ENCODE peak calls at places on chromosomes 12 and 14, in six cellular contexts. One of them, this sample, is unnamed.

GRCh38 chr12:108468149-108468968 is 46.7 kb upstream of the FICD start:
- DNase-seq in Peyer's patch: no peak
- DNase-seq in psoas muscle: no peak
- DNase-seq in CD8-positive, alpha-beta T cell: no peak
- DNase-seq in cardiac fibroblast: peak; percentile 43
- DNase-seq in fibroblast of mammary gland: peak; percentile 26
- DNase-seq in this sample: peak; percentile 55

GRCh38 chr12:121673013-121673441 is 3.6 kb upstream of the MORN3 start:
- DNase-seq in cardiac fibroblast: no peak
- DNase-seq in Peyer's patch: no peak
- DNase-seq in fibroblast of mammary gland: no peak
- DNase-seq in CD8-positive, alpha-beta T cell: peak; percentile 21
- DNase-seq in psoas muscle: peak; percentile 41
- DNase-seq in this sample: no peak

GRCh38 chr14:22231022-22231421 is 358.0 kb downstream of the DAD1 start:
- DNase-seq in fibroblast of mammary gland: no peak
- DNase-seq in psoas muscle: no peak
- DNase-seq in Peyer's patch: peak; percentile 43
- DNase-seq in CD8-positive, alpha-beta T cell: peak; percentile 35
- DNase-seq in cardiac fibroblast: no peak
- DNase-seq in this sample: no peak

GRCh38 chr12:100987552-100988277 is 193.1 kb downstream of the ANO4 start:
- DNase-seq in fibroblast of mammary gland: peak; percentile 83
- DNase-seq in Peyer's patch: no peak
- DNase-seq in psoas muscle: peak; percentile 11
- DNase-seq in CD8-positive, alpha-beta T cell: no peak
- DNase-seq in cardiac fibroblast: peak; percentile 58
- DNase-seq in this sample: peak; percentile 62

GRCh38 chr12:41917827-41918445 is 226.7 kb downstream of the GXYLT1 start:
- DNase-seq in fibroblast of mammary gland: no peak
- DNase-seq in Peyer's patch: no peak
- DNase-seq in cardiac fibroblast: no peak
- DNase-seq in psoas muscle: no peak
- DNase-seq in CD8-positive, alpha-beta T cell: no peak
- DNase-seq in this sample: peak; percentile 18

GRCh38 chr12:88509851-88510250 is 70.4 kb downstream of the KITLG start:
- DNase-seq in Peyer's patch: no peak
- DNase-seq in CD8-positive, alpha-beta T cell: no peak
- DNase-seq in psoas muscle: no peak
- DNase-seq in cardiac fibroblast: no peak
- DNase-seq in fibroblast of mammary gland: peak; percentile 47
- DNase-seq in this sample: no peak

GRCh38 chr12:75792687-75793086 is 238.9 kb downstream of the PHLDA1 start:
- DNase-seq in fibroblast of mammary gland: no peak
- DNase-seq in Peyer's patch: no peak
- DNase-seq in psoas muscle: no peak
- DNase-seq in cardiac fibroblast: no peak
- DNase-seq in CD8-positive, alpha-beta T cell: no peak
- DNase-seq in this sample: no peak

GRCh38 chr12:75974323-75975273 is 57.0 kb downstream of the PHLDA1 start:
- DNase-seq in CD8-positive, alpha-beta T cell: no peak
- DNase-seq in psoas muscle: no peak
- DNase-seq in fibroblast of mammary gland: no peak
- DNase-seq in cardiac fibroblast: no peak
- DNase-seq in Peyer's patch: no peak
- DNase-seq in this sample: no peak

GRCh38 chr12:125794401-125794800 is 729.2 kb downstream of the AACS start:
- DNase-seq in fibroblast of mammary gland: no peak
- DNase-seq in CD8-positive, alpha-beta T cell: no peak
- DNase-seq in cardiac fibroblast: peak; percentile 18
- DNase-seq in psoas muscle: no peak
- DNase-seq in Peyer's patch: no peak
- DNase-seq in this sample: no peak

GRCh38 chr12:28130625-28131598 is 59.3 kb upstream of the CCDC91 start:
- DNase-seq in psoas muscle: peak; percentile 22
- DNase-seq in CD8-positive, alpha-beta T cell: no peak
- DNase-seq in cardiac fibroblast: peak; percentile 100
- DNase-seq in fibroblast of mammary gland: peak; percentile 96
- DNase-seq in Peyer's patch: no peak
- DNase-seq in this sample: peak; percentile 100

GRCh38 chr12:21797539-21797938 is 23.0 kb upstream of the KCNJ8 start:
- DNase-seq in Peyer's patch: no peak
- DNase-seq in fibroblast of mammary gland: no peak
- DNase-seq in cardiac fibroblast: no peak
- DNase-seq in psoas muscle: no peak
- DNase-seq in CD8-positive, alpha-beta T cell: no peak
- DNase-seq in this sample: no peak

GRCh38 chr12:8860165-8860961 is 37.9 kb downstream of the A2ML1 start:
- DNase-seq in fibroblast of mammary gland: peak; percentile 66
- DNase-seq in cardiac fibroblast: peak; percentile 65
- DNase-seq in Peyer's patch: peak; percentile 22
- DNase-seq in psoas muscle: peak; percentile 35
- DNase-seq in CD8-positive, alpha-beta T cell: peak; percentile 28
- DNase-seq in this sample: peak; percentile 67

GRCh38 chr14:64465208-64465821 is at the start of gene AKAP5:
- DNase-seq in Peyer's patch: peak; percentile 60
- DNase-seq in cardiac fibroblast: no peak
- DNase-seq in psoas muscle: peak; percentile 41
- DNase-seq in fibroblast of mammary gland: no peak
- DNase-seq in CD8-positive, alpha-beta T cell: peak; percentile 60
- DNase-seq in this sample: no peak

GRCh38 chr12:45613306-45613705 is 116.2 kb upstream of the ARID2 start:
- DNase-seq in cardiac fibroblast: peak; percentile 49
- DNase-seq in Peyer's patch: no peak
- DNase-seq in fibroblast of mammary gland: peak; percentile 41
- DNase-seq in psoas muscle: no peak
- DNase-seq in CD8-positive, alpha-beta T cell: no peak
- DNase-seq in this sample: peak; percentile 34

GRCh38 chr12:116360579-116361403 is 83.3 kb upstream of the MED13L start:
- DNase-seq in cardiac fibroblast: no peak
- DNase-seq in psoas muscle: no peak
- DNase-seq in CD8-positive, alpha-beta T cell: no peak
- DNase-seq in fibroblast of mammary gland: no peak
- DNase-seq in Peyer's patch: peak; percentile 43
- DNase-seq in this sample: no peak

GRCh38 chr14:76872796-76873432 is 46.7 kb downstream of the LRRC74A start:
- DNase-seq in Peyer's patch: peak; percentile 57
- DNase-seq in cardiac fibroblast: peak; percentile 58
- DNase-seq in CD8-positive, alpha-beta T cell: peak; percentile 77
- DNase-seq in psoas muscle: peak; percentile 48
- DNase-seq in fibroblast of mammary gland: peak; percentile 44
- DNase-seq in this sample: peak; percentile 60

GRCh38 chr12:97404549-97404948 is 58.1 kb upstream of the RMST start:
- DNase-seq in Peyer's patch: no peak
- DNase-seq in cardiac fibroblast: peak; percentile 25
- DNase-seq in CD8-positive, alpha-beta T cell: no peak
- DNase-seq in fibroblast of mammary gland: peak; percentile 25
- DNase-seq in psoas muscle: no peak
- DNase-seq in this sample: peak; percentile 22

GRCh38 chr12:68507657-68508056 is 103.0 kb upstream of the RAP1B start:
- DNase-seq in fibroblast of mammary gland: no peak
- DNase-seq in CD8-positive, alpha-beta T cell: no peak
- DNase-seq in Peyer's patch: no peak
- DNase-seq in psoas muscle: no peak
- DNase-seq in cardiac fibroblast: no peak
- DNase-seq in this sample: no peak

GRCh38 chr14:89351364-89351957 is 65.6 kb downstream of the FOXN3 start:
- DNase-seq in cardiac fibroblast: peak; percentile 50
- DNase-seq in CD8-positive, alpha-beta T cell: peak; percentile 25
- DNase-seq in fibroblast of mammary gland: no peak
- DNase-seq in psoas muscle: no peak
- DNase-seq in Peyer's patch: peak; percentile 53
- DNase-seq in this sample: peak; percentile 55

GRCh38 chr14:89349196-89350008 is 67.6 kb downstream of the FOXN3 start:
- DNase-seq in fibroblast of mammary gland: no peak
- DNase-seq in psoas muscle: peak; percentile 66
- DNase-seq in cardiac fibroblast: peak; percentile 31
- DNase-seq in CD8-positive, alpha-beta T cell: no peak
- DNase-seq in Peyer's patch: no peak
- DNase-seq in this sample: peak; percentile 34

GRCh38 chr14:89348726-89349125 is 68.3 kb downstream of the FOXN3 start:
- DNase-seq in CD8-positive, alpha-beta T cell: no peak
- DNase-seq in fibroblast of mammary gland: peak; percentile 67
- DNase-seq in Peyer's patch: no peak
- DNase-seq in cardiac fibroblast: peak; percentile 68
- DNase-seq in psoas muscle: no peak
- DNase-seq in this sample: no peak

GRCh38 chr14:89352976-89353817 is 63.8 kb downstream of the FOXN3 start:
- DNase-seq in psoas muscle: no peak
- DNase-seq in cardiac fibroblast: no peak
- DNase-seq in Peyer's patch: no peak
- DNase-seq in CD8-positive, alpha-beta T cell: no peak
- DNase-seq in fibroblast of mammary gland: no peak
- DNase-seq in this sample: no peak

GRCh38 chr14:89351958-89352404 is 65.1 kb downstream of the FOXN3 start:
- DNase-seq in fibroblast of mammary gland: no peak
- DNase-seq in Peyer's patch: no peak
- DNase-seq in cardiac fibroblast: no peak
- DNase-seq in CD8-positive, alpha-beta T cell: no peak
- DNase-seq in psoas muscle: no peak
- DNase-seq in this sample: no peak
- H3K4me3 ChIP-seq in fibroblast of mammary gland: no peak overlapping the region
- H3K4me3 ChIP-seq in Peyer's patch: no peak overlapping the region
- H3K4me3 ChIP-seq in cardiac fibroblast: no peak overlapping the region
- H3K4me3 ChIP-seq in CD8-positive, alpha-beta T cell: no peak overlapping the region
- H3K4me3 ChIP-seq in psoas muscle: no peak overlapping the region
- H3K4me3 ChIP-seq in this sample: no peak overlapping the region

GRCh38 chr12:130054803-130055202 is 107.5 kb upstream of the FZD10 start:
- DNase-seq in fibroblast of mammary gland: no peak
- DNase-seq in Peyer's patch: no peak
- DNase-seq in psoas muscle: no peak
- DNase-seq in cardiac fibroblast: no peak
- DNase-seq in CD8-positive, alpha-beta T cell: no peak
- DNase-seq in this sample: no peak

GRCh38 chr12:130053641-130054040 is 108.6 kb upstream of the FZD10 start:
- DNase-seq in cardiac fibroblast: no peak
- DNase-seq in CD8-positive, alpha-beta T cell: no peak
- DNase-seq in fibroblast of mammary gland: no peak
- DNase-seq in Peyer's patch: no peak
- DNase-seq in psoas muscle: no peak
- DNase-seq in this sample: no peak

GRCh38 chr12:130049666-130050065 is 112.6 kb upstream of the FZD10 start:
- DNase-seq in CD8-positive, alpha-beta T cell: no peak
- DNase-seq in fibroblast of mammary gland: no peak
- DNase-seq in psoas muscle: no peak
- DNase-seq in cardiac fibroblast: no peak
- DNase-seq in Peyer's patch: no peak
- DNase-seq in this sample: no peak

GRCh38 chr12:130051900-130052299 is 110.4 kb upstream of the FZD10 start:
- DNase-seq in CD8-positive, alpha-beta T cell: no peak
- DNase-seq in psoas muscle: no peak
- DNase-seq in cardiac fibroblast: no peak
- DNase-seq in Peyer's patch: no peak
- DNase-seq in fibroblast of mammary gland: no peak
- DNase-seq in this sample: no peak
- TF ChIP-seq CTCF in CD8-positive, alpha-beta T cell: no peak
- TF ChIP-seq CTCF in psoas muscle: no peak
- TF ChIP-seq CTCF in cardiac fibroblast: no peak
- TF ChIP-seq CTCF in Peyer's patch: no peak
- TF ChIP-seq CTCF in fibroblast of mammary gland: no peak
- TF ChIP-seq CTCF in this sample: no peak

DNA sequence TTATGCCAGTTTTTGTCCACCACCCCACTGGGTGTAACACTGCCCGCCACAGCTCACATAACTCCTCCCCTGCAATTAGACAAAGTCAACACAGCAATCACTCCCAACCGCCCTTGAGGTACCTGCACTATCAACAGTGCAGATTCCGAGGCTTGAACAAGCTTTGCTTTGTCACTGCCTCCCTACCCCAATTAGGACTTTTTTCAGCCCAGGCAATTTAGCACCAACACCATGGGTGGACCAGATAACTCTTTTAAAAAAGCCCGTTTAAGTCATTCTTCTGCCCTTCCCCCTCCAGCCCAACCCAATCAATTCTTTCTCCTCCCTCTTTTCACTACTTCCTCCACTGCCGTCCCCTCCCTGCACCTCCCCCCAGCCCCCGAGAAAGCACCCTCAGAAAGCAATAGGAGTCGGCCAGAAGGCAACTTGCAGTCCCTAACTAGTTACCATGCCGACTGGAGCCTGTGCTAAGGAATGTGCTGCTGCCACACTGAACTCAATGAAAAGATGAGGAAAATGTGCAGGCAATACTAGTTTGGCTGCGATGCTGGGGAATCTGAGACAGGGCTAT is 45.7 kb upstream of the OTX2 start:
- DNase-seq in fibroblast of mammary gland: no peak
- DNase-seq in cardiac fibroblast: no peak
- DNase-seq in Peyer's patch: no peak
- DNase-seq in CD8-positive, alpha-beta T cell: no peak
- DNase-seq in psoas muscle: no peak
- DNase-seq in this sample: no peak
- H3K4me3 ChIP-seq in fibroblast of mammary gland: no peak overlapping the region
- H3K4me3 ChIP-seq in cardiac fibroblast: no peak overlapping the region
- H3K4me3 ChIP-seq in Peyer's patch: no peak overlapping the region
- H3K4me3 ChIP-seq in CD8-positive, alpha-beta T cell: no peak overlapping the region
- H3K4me3 ChIP-seq in psoas muscle: no peak overlapping the region
- H3K4me3 ChIP-seq in this sample: no peak overlapping the region

GRCh38 chr14:58878740-58879139 is 241.0 kb downstream of the DACT1 start:
- DNase-seq in cardiac fibroblast: no peak
- DNase-seq in CD8-positive, alpha-beta T cell: no peak
- DNase-seq in fibroblast of mammary gland: peak; percentile 38
- DNase-seq in Peyer's patch: no peak
- DNase-seq in psoas muscle: no peak
- DNase-seq in this sample: no peak

GRCh38 chr14:58887931-58888330 is 250.2 kb downstream of the DACT1 start:
- DNase-seq in psoas muscle: no peak
- DNase-seq in Peyer's patch: no peak
- DNase-seq in fibroblast of mammary gland: no peak
- DNase-seq in cardiac fibroblast: peak; percentile 33
- DNase-seq in CD8-positive, alpha-beta T cell: no peak
- DNase-seq in this sample: no peak

GRCh38 chr14:58881433-58881832 is 243.7 kb downstream of the DACT1 start:
- DNase-seq in psoas muscle: no peak
- DNase-seq in Peyer's patch: no peak
- DNase-seq in cardiac fibroblast: no peak
- DNase-seq in CD8-positive, alpha-beta T cell: no peak
- DNase-seq in fibroblast of mammary gland: no peak
- DNase-seq in this sample: no peak

GRCh38 chr14:58882577-58883018 is 244.8 kb downstream of the DACT1 start:
- DNase-seq in fibroblast of mammary gland: peak; percentile 79
- DNase-seq in cardiac fibroblast: peak; percentile 82
- DNase-seq in CD8-positive, alpha-beta T cell: no peak
- DNase-seq in psoas muscle: no peak
- DNase-seq in Peyer's patch: no peak
- DNase-seq in this sample: peak; percentile 77

DNA sequence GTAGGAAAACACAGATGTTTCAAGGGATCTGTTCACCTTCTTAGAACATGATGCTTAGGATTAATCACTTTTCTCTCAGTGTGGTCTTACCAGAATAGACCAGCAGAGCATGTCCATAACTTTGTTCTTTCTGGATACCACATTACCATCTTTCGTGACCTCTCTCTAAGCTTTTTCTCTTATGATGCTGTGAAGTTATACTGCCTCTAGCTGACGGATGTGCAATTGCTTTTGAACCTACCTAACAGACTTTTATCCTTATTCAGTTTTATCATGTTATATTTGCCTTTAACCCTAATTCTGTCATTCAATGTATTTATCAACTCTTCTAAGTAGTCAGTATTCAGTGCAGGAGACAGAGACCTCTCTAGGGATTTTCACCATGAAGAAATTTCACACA is 246.7 kb downstream of the DACT1 start:
- DNase-seq in CD8-positive, alpha-beta T cell: no peak
- DNase-seq in cardiac fibroblast: no peak
- DNase-seq in fibroblast of mammary gland: no peak
- DNase-seq in psoas muscle: no peak
- DNase-seq in Peyer's patch: no peak
- DNase-seq in this sample: no peak
- TF ChIP-seq CTCF in CD8-positive, alpha-beta T cell: no peak
- TF ChIP-seq CTCF in cardiac fibroblast: peak; percentile 13
- TF ChIP-seq CTCF in fibroblast of mammary gland: peak; percentile 33
- TF ChIP-seq CTCF in psoas muscle: peak; percentile 23
- TF ChIP-seq CTCF in Peyer's patch: peak; percentile 31
- TF ChIP-seq CTCF in this sample: peak; percentile 19